ENCODE peak calls at places on chromosome 20, in five cellular contexts. P, M, S, T and Q are unnamed samples.
A peak's percentile ranks its signal among the peaks of the same experiment; 100 is the strongest.

GRCh38 chr20:10553326-10553984 is 118.3 kb downstream of the SLX4IP start:
- DNase-seq in S (no peak), T (peak; percentile 30), M (peak; percentile 56), P (peak; percentile 55), Q (no peak)

GRCh38 chr20:760751-761417 is 7.4 kb downstream of the SLC52A3 start:
- DNase-seq in M (peak; percentile 68), T (no peak), S (no peak), P (no peak), Q (no peak)

GRCh38 chr20:58896820-58897219 is 44.3 kb downstream of the GNAS start:
- DNase-seq in T (no peak), M (no peak), P (no peak), S (no peak), Q (no peak)

GRCh38 chr20:44033344-44033743 is 118.7 kb downstream of the TOX2 start:
- DNase-seq in T (no peak), P (no peak), S (no peak), M (no peak), Q (no peak)

GRCh38 chr20:17061721-17062120 is 165.1 kb upstream of the PCSK2 start:
- DNase-seq in T (no peak), P (no peak), S (no peak), M (no peak), Q (no peak)

GRCh38 chr20:47379433-47380150 is 23.1 kb upstream of the ZMYND8 start:
- DNase-seq in T (peak; percentile 91), S (no peak), P (no peak), M (no peak), Q (no peak)

GRCh38 chr20:41135187-41135887 is 2.0 kb upstream of the PLCG1 start:
- DNase-seq in M (peak; percentile 77), T (no peak), S (peak; percentile 35), P (peak; percentile 10), Q (peak; percentile 44)

GRCh38 chr20:6731951-6732580 is 35.4 kb upstream of the BMP2 start:
- DNase-seq in T (no peak), M (no peak), P (no peak), S (no peak), Q (no peak)

GRCh38 chr20:59627298-59627697 is 23.0 kb downstream of the PHACTR3 start:
- DNase-seq in P (no peak), S (no peak), T (no peak), M (no peak), Q (no peak)

GRCh38 chr20:29301624-29302259 is 1955.7 kb upstream of the DEFB115 start:
- DNase-seq in P (no peak), T (no peak), M (no peak), S (no peak), Q (no peak)

GRCh38 chr20:8663424-8663823 is 405.5 kb upstream of the PLCB4 start:
- DNase-seq in S (no peak), T (no peak), M (no peak), P (no peak), Q (no peak)

GRCh38 chr20:44692932-44693476 is 22.2 kb upstream of the CCN5 start:
- DNase-seq in P (no peak), M (no peak), S (no peak), T (peak; percentile 77), Q (no peak)

GRCh38 chr20:32356935-32357868 is 929 bp upstream of the ASXL1 start:
- DNase-seq in T (no peak), M (no peak), P (no peak), S (no peak), Q (no peak)

GRCh38 chr20:57878803-57879424 is 169.1 kb upstream of the PMEPA1 start:
- DNase-seq in P (no peak), M (no peak), S (no peak), T (no peak), Q (no peak)

GRCh38 chr20:25310921-25311728 is 63.2 kb downstream of the PYGB start:
- DNase-seq in M (no peak), S (no peak), P (no peak), T (peak; percentile 73), Q (no peak)

GRCh38 chr20:17785007-17785406 is 85.2 kb downstream of the BANF2 start:
- DNase-seq in M (no peak), T (no peak), S (no peak), P (no peak), Q (no peak)

GRCh38 chr20:2109425-2110210 is 8.0 kb downstream of the STK35 start:
- DNase-seq in P (no peak), T (no peak), M (no peak), S (no peak), Q (no peak)

GRCh38 chr20:63549679-63550282 is 2.2 kb upstream of the SRMS start:
- DNase-seq in S (no peak), M (no peak), T (no peak), P (no peak), Q (no peak)

GRCh38 chr20:64217539-64217938 is 38.0 kb upstream of the PCMTD2 start:
- DNase-seq in P (no peak), M (no peak), S (no peak), T (no peak), Q (no peak)

GRCh38 chr20:25623225-25623735 is 534 bp downstream of the NANP start:
- DNase-seq in T (no peak), P (peak; percentile 45), M (peak; percentile 71), S (peak; percentile 20), Q (no peak)

GRCh38 chr20:57882451-57883161 is 172.8 kb upstream of the PMEPA1 start:
- DNase-seq in S (no peak), P (no peak), M (no peak), T (no peak), Q (no peak)

GRCh38 chr20:4664691-4665360 is 56.9 kb upstream of the PRND start:
- DNase-seq in T (no peak), M (no peak), P (no peak), S (no peak), Q (no peak)

GRCh38 chr20:63417213-63418120 is 55.0 kb downstream of the KCNQ2 start:
- DNase-seq in T (no peak), M (no peak), P (no peak), S (no peak), Q (no peak)

GRCh38 chr20:52621401-52621800 is 350.8 kb upstream of the TSHZ2 start:
- DNase-seq in M (no peak), T (no peak), S (no peak), P (no peak), Q (no peak)

GRCh38 chr20:55354700-55355099 is 650.6 kb downstream of the CBLN4 start:
- DNase-seq in S (no peak), M (no peak), T (no peak), P (no peak), Q (no peak)

GRCh38 chr20:10642859-10643559 is 30.8 kb downstream of the JAG1 start:
- DNase-seq in M (no peak), P (peak; percentile 11), T (no peak), S (no peak), Q (no peak)

GRCh38 chr20:47727170-47727880 is 58.0 kb downstream of the SULF2 start:
- DNase-seq in S (peak; percentile 87), T (no peak), P (no peak), M (peak; percentile 60), Q (peak; percentile 73)

GRCh38 chr20:23583526-23583925 is 15.2 kb upstream of the CST9L start:
- DNase-seq in P (no peak), T (no peak), S (no peak), M (no peak), Q (no peak)